ENCODE peak calls at places on chromosomes 16 and 17, in nine cellular contexts. One of them, this sample, is unnamed.

GRCh38 chr17:36703860-36704266 is 102.5 kb downstream of the MRM1 start:
- DNase-seq in gastrocnemius medialis: no peak
- DNase-seq in mesendoderm: peak
- DNase-seq in A549: peak
- DNase-seq in heart right ventricle: peak
- DNase-seq in H1: no peak
- DNase-seq in ovary: peak
- DNase-seq in ascending aorta: no peak
- DNase-seq in A673: peak
- DNase-seq in this sample: no peak

GRCh38 chr17:69945698-69946185 is 129.3 kb upstream of the KCNJ16 start:
- DNase-seq in mesendoderm: no peak
- DNase-seq in heart right ventricle: no peak
- DNase-seq in A549: no peak
- DNase-seq in ovary: no peak
- DNase-seq in ascending aorta: no peak
- DNase-seq in H1: no peak
- DNase-seq in gastrocnemius medialis: no peak
- DNase-seq in A673: no peak
- DNase-seq in this sample: no peak

GRCh38 chr16:85681255-85681654 is 7.5 kb downstream of the GINS2 start:
- DNase-seq in gastrocnemius medialis: no peak
- DNase-seq in heart right ventricle: no peak
- DNase-seq in A549: no peak
- DNase-seq in A673: no peak
- DNase-seq in mesendoderm: no peak
- DNase-seq in H1: no peak
- DNase-seq in ascending aorta: no peak
- DNase-seq in ovary: no peak
- DNase-seq in this sample: no peak

GRCh38 chr16:88653606-88654362 is 2.9 kb upstream of the CYBA start:
- DNase-seq in A673: no peak
- DNase-seq in mesendoderm: no peak
- DNase-seq in heart right ventricle: no peak
- DNase-seq in gastrocnemius medialis: no peak
- DNase-seq in A549: no peak
- DNase-seq in ovary: no peak
- DNase-seq in H1: no peak
- DNase-seq in ascending aorta: no peak
- DNase-seq in this sample: no peak

GRCh38 chr16:66741131-66741900 is 10.1 kb downstream of the DYNC1LI2 start:
- DNase-seq in H1: no peak
- DNase-seq in mesendoderm: peak
- DNase-seq in ovary: peak
- DNase-seq in gastrocnemius medialis: peak
- DNase-seq in A673: peak
- DNase-seq in ascending aorta: peak
- DNase-seq in heart right ventricle: peak
- DNase-seq in A549: peak
- DNase-seq in this sample: peak

GRCh38 chr16:58128721-58129096 is 472 bp downstream of the CFAP20 start:
- DNase-seq in mesendoderm: no peak
- DNase-seq in A549: no peak
- DNase-seq in ascending aorta: no peak
- DNase-seq in ovary: peak
- DNase-seq in A673: peak
- DNase-seq in gastrocnemius medialis: no peak
- DNase-seq in H1: no peak
- DNase-seq in heart right ventricle: peak
- DNase-seq in this sample: no peak

GRCh38 chr17:75240394-75241142 is 20.8 kb downstream of the GGA3 start:
- DNase-seq in heart right ventricle: no peak
- DNase-seq in ovary: no peak
- DNase-seq in H1: no peak
- DNase-seq in gastrocnemius medialis: peak
- DNase-seq in A549: peak
- DNase-seq in ascending aorta: no peak
- DNase-seq in A673: peak
- DNase-seq in mesendoderm: peak
- DNase-seq in this sample: no peak

GRCh38 chr17:45381001-45381400 is 51.7 kb downstream of the ARHGAP27 start:
- DNase-seq in H1: no peak
- DNase-seq in heart right ventricle: no peak
- DNase-seq in ovary: no peak
- DNase-seq in mesendoderm: no peak
- DNase-seq in ascending aorta: no peak
- DNase-seq in gastrocnemius medialis: no peak
- DNase-seq in A549: no peak
- DNase-seq in A673: no peak
- DNase-seq in this sample: no peak

GRCh38 chr17:3879591-3880417 is 13.0 kb downstream of the CAMKK1 start:
- DNase-seq in ovary: no peak
- DNase-seq in A673: no peak
- DNase-seq in H1: no peak
- DNase-seq in gastrocnemius medialis: no peak
- DNase-seq in ascending aorta: no peak
- DNase-seq in heart right ventricle: no peak
- DNase-seq in mesendoderm: no peak
- DNase-seq in A549: no peak
- DNase-seq in this sample: no peak

GRCh38 chr16:77993111-77993571 is 29.2 kb upstream of the CLEC3A start:
- DNase-seq in gastrocnemius medialis: no peak
- DNase-seq in heart right ventricle: no peak
- DNase-seq in A673: peak
- DNase-seq in ascending aorta: no peak
- DNase-seq in mesendoderm: peak
- DNase-seq in A549: no peak
- DNase-seq in H1: no peak
- DNase-seq in ovary: no peak
- DNase-seq in this sample: no peak

GRCh38 chr17:5793157-5793556 is 208.8 kb upstream of the NLRP1 start:
- DNase-seq in H1: no peak
- DNase-seq in ascending aorta: no peak
- DNase-seq in gastrocnemius medialis: no peak
- DNase-seq in ovary: no peak
- DNase-seq in mesendoderm: no peak
- DNase-seq in heart right ventricle: no peak
- DNase-seq in A673: no peak
- DNase-seq in A549: no peak
- DNase-seq in this sample: no peak

GRCh38 chr17:79594271-79594670 is 16.6 kb downstream of the RBFOX3 start:
- DNase-seq in gastrocnemius medialis: no peak
- DNase-seq in ascending aorta: no peak
- DNase-seq in H1: no peak
- DNase-seq in heart right ventricle: no peak
- DNase-seq in A549: no peak
- DNase-seq in mesendoderm: no peak
- DNase-seq in A673: no peak
- DNase-seq in ovary: no peak
- DNase-seq in this sample: no peak

GRCh38 chr17:45020354-45021138 is 30.9 kb downstream of the DCAKD start:
- DNase-seq in mesendoderm: peak
- DNase-seq in A549: no peak
- DNase-seq in ascending aorta: no peak
- DNase-seq in A673: peak
- DNase-seq in H1: no peak
- DNase-seq in ovary: no peak
- DNase-seq in heart right ventricle: no peak
- DNase-seq in gastrocnemius medialis: no peak
- DNase-seq in this sample: no peak

GRCh38 chr17:4753392-4753791 is 13.7 kb upstream of the CXCL16 start:
- DNase-seq in A673: no peak
- DNase-seq in mesendoderm: no peak
- DNase-seq in ovary: no peak
- DNase-seq in gastrocnemius medialis: no peak
- DNase-seq in A549: no peak
- DNase-seq in ascending aorta: no peak
- DNase-seq in heart right ventricle: no peak
- DNase-seq in H1: no peak
- DNase-seq in this sample: no peak

GRCh38 chr17:2056221-2057129 is 1.6 kb downstream of the HIC1 start:
- DNase-seq in ovary: peak
- DNase-seq in mesendoderm: peak
- DNase-seq in A673: no peak
- DNase-seq in A549: no peak
- DNase-seq in heart right ventricle: no peak
- DNase-seq in ascending aorta: no peak
- DNase-seq in H1: no peak
- DNase-seq in gastrocnemius medialis: no peak
- DNase-seq in this sample: no peak

DNA sequence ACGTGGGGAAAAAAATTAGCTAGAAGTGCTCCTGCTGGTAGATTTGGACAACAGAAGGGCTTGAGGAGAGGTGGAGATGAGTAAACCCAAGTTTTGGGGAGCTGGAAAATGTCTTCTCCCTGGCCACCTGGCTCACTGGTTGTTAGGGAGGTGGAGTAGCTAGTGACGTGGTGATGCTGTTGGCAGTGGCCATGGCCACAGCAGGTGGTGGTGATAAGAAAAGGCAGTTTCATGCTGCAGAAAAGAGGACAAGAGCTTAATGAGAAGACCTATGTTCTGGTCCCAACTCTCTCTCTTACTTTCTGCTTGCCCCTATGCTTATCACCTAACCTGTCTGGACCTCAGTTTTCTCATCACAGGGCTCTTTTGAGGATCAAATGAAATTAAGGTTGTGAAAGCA is 223.5 kb upstream of the N4BP1 start:
- DNase-seq in H1: no peak
- DNase-seq in ascending aorta: no peak
- DNase-seq in heart right ventricle: no peak
- DNase-seq in mesendoderm: peak
- DNase-seq in A673: no peak
- DNase-seq in ovary: no peak
- DNase-seq in A549: no peak
- DNase-seq in gastrocnemius medialis: no peak
- DNase-seq in this sample: no peak
- H3K27ac ChIP-seq in H1: no peak
- H3K27ac ChIP-seq in ascending aorta: no peak
- H3K27ac ChIP-seq in heart right ventricle: no peak
- H3K27ac ChIP-seq in mesendoderm: no peak
- H3K27ac ChIP-seq in A673: no peak
- H3K27ac ChIP-seq in ovary: no peak
- H3K27ac ChIP-seq in A549: no peak
- H3K27ac ChIP-seq in gastrocnemius medialis: no peak
- H3K27ac ChIP-seq in this sample: no peak

DNA sequence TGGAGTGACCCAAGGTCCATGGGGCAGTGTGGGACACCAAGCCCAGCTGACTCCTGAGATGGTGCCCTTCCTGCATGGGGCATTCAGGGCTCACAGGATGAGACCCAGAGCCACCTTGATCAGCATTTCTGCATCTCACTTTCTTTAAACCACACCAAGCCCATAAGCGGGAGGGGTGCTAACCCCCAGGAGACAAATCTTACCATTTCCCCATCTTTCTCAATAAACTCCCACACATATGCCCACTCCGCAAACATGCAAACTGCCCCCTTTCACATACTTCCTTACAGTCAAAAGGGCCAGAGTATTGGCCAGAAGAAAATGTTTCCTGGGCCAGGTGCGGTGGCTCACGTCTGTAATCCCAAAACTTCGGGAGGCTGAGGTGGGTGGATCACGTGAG is 3.7 kb upstream of the SLC39A11 start:
- DNase-seq in A549: no peak
- DNase-seq in mesendoderm: no peak
- DNase-seq in ovary: no peak
- DNase-seq in A673: no peak
- DNase-seq in H1: no peak
- DNase-seq in ascending aorta: no peak
- DNase-seq in gastrocnemius medialis: no peak
- DNase-seq in heart right ventricle: no peak
- DNase-seq in this sample: no peak
- H3K27ac ChIP-seq in A549: no peak
- H3K27ac ChIP-seq in mesendoderm: no peak
- H3K27ac ChIP-seq in ovary: no peak
- H3K27ac ChIP-seq in A673: no peak
- H3K27ac ChIP-seq in H1: no peak
- H3K27ac ChIP-seq in ascending aorta: peak
- H3K27ac ChIP-seq in gastrocnemius medialis: no peak
- H3K27ac ChIP-seq in heart right ventricle: no peak
- H3K27ac ChIP-seq in this sample: peak

GRCh38 chr16:15721018-15721417 is 71.0 kb downstream of the NDE1 start:
- DNase-seq in H1: no peak
- DNase-seq in gastrocnemius medialis: no peak
- DNase-seq in ovary: no peak
- DNase-seq in A549: no peak
- DNase-seq in A673: no peak
- DNase-seq in mesendoderm: no peak
- DNase-seq in ascending aorta: no peak
- DNase-seq in heart right ventricle: no peak
- DNase-seq in this sample: no peak

GRCh38 chr16:15729152-15729551 is 79.1 kb downstream of the NDE1 start:
- DNase-seq in heart right ventricle: no peak
- DNase-seq in gastrocnemius medialis: no peak
- DNase-seq in ovary: no peak
- DNase-seq in mesendoderm: no peak
- DNase-seq in A673: no peak
- DNase-seq in A549: no peak
- DNase-seq in H1: no peak
- DNase-seq in ascending aorta: no peak
- DNase-seq in this sample: no peak

GRCh38 chr16:15725641-15726240 is 75.7 kb downstream of the NDE1 start:
- DNase-seq in ascending aorta: no peak
- DNase-seq in ovary: no peak
- DNase-seq in A673: no peak
- DNase-seq in gastrocnemius medialis: no peak
- DNase-seq in A549: no peak
- DNase-seq in H1: no peak
- DNase-seq in mesendoderm: no peak
- DNase-seq in heart right ventricle: no peak
- DNase-seq in this sample: no peak

GRCh38 chr16:15723808-15724207 is 73.8 kb downstream of the NDE1 start:
- DNase-seq in A549: no peak
- DNase-seq in heart right ventricle: no peak
- DNase-seq in A673: no peak
- DNase-seq in gastrocnemius medialis: no peak
- DNase-seq in H1: no peak
- DNase-seq in mesendoderm: no peak
- DNase-seq in ovary: no peak
- DNase-seq in ascending aorta: no peak
- DNase-seq in this sample: no peak

GRCh38 chr16:15726715-15727114 is 76.7 kb downstream of the NDE1 start:
- DNase-seq in H1: no peak
- DNase-seq in heart right ventricle: no peak
- DNase-seq in ascending aorta: no peak
- DNase-seq in gastrocnemius medialis: no peak
- DNase-seq in A673: no peak
- DNase-seq in A549: no peak
- DNase-seq in ovary: no peak
- DNase-seq in mesendoderm: no peak
- DNase-seq in this sample: no peak
- H3K27ac ChIP-seq in H1: no peak
- H3K27ac ChIP-seq in heart right ventricle: no peak
- H3K27ac ChIP-seq in ascending aorta: no peak
- H3K27ac ChIP-seq in gastrocnemius medialis: no peak
- H3K27ac ChIP-seq in A673: no peak
- H3K27ac ChIP-seq in A549: no peak
- H3K27ac ChIP-seq in ovary: no peak
- H3K27ac ChIP-seq in mesendoderm: no peak
- H3K27ac ChIP-seq in this sample: peak

DNA sequence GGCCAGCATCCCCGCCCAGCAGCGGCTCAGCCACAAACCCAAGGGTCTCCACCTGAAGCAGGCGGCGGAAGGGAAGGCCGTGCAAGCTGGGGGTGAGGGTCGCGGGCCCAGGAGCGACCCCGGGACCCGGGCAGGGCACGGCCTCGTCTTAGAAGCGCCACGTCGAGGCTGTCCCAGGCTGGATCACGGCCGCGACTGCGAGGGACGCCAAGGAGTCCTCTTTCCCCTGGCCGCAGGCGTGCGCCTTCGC is 535 bp upstream of the CCNF start:
- DNase-seq in ovary: no peak
- DNase-seq in A673: no peak
- DNase-seq in ascending aorta: no peak
- DNase-seq in H1: no peak
- DNase-seq in mesendoderm: no peak
- DNase-seq in heart right ventricle: no peak
- DNase-seq in A549: no peak
- DNase-seq in gastrocnemius medialis: no peak
- DNase-seq in this sample: no peak
- H3K27ac ChIP-seq in ovary: peak
- H3K27ac ChIP-seq in A673: peak
- H3K27ac ChIP-seq in ascending aorta: peak
- H3K27ac ChIP-seq in H1: no peak
- H3K27ac ChIP-seq in mesendoderm: peak
- H3K27ac ChIP-seq in heart right ventricle: peak
- H3K27ac ChIP-seq in A549: peak
- H3K27ac ChIP-seq in gastrocnemius medialis: peak
- H3K27ac ChIP-seq in this sample: peak